ENCODE peak calls at places on chromosomes 4 and X, in ten cellular contexts. N is endodermal cell, C is AG09309, T is pancreas, G is Calu3, O is heart right ventricle, A is breast epithelium, Y is nephron progenitor cell, Q is lower leg skin, R is PC-3. K is an unnamed sample.

GRCh38 chr4:71709961-71710360 is 73.9 kb downstream of the GC start:
- DNase-seq in N (no peak), C (no peak), T (no peak), G (peak), O (no peak), A (no peak), Y (no peak), Q (no peak), R (peak), K (no peak)

GRCh38 chrX:154002215-154002719 is 17.4 kb downstream of the IRAK1 start:
- DNase-seq in N (no peak), C (peak), T (no peak), G (no peak), O (no peak), A (no peak), Y (no peak), Q (no peak), R (peak), K (peak)

GRCh38 chr4:118742050-118742449 is 56.9 kb downstream of the METTL14 start:
- DNase-seq in N (no peak), C (no peak), T (no peak), G (no peak), O (no peak), A (no peak), Y (no peak), Q (no peak), R (no peak), K (no peak)

GRCh38 chr4:173248690-173249089 is 80.1 kb downstream of the GALNT7 start:
- DNase-seq in N (no peak), C (no peak), T (no peak), G (no peak), O (no peak), A (no peak), Y (no peak), Q (no peak), R (no peak), K (no peak)

GRCh38 chrX:150410513-150410912 is 47.4 kb downstream of the MAMLD1 start:
- DNase-seq in N (no peak), C (no peak), T (no peak), G (no peak), O (no peak), A (no peak), Y (no peak), Q (no peak), R (no peak), K (no peak)

GRCh38 chrX:2423293-2423692 is 77.5 kb downstream of the DHRSX start:
- DNase-seq in N (no peak), C (peak), T (no peak), G (no peak), O (no peak), A (no peak), Y (no peak), Q (no peak), R (peak), K (no peak)

GRCh38 chrX:25344191-25344936 is 328.6 kb upstream of the ARX start:
- DNase-seq in N (no peak), C (no peak), T (no peak), G (no peak), O (no peak), A (no peak), Y (no peak), Q (no peak), R (no peak), K (no peak)

GRCh38 chr4:3022112-3022511 is 52.2 kb downstream of the HTT-AS start:
- DNase-seq in N (no peak), C (no peak), T (no peak), G (no peak), O (no peak), A (no peak), Y (no peak), Q (no peak), R (no peak), K (no peak)

GRCh38 chr4:80155286-80155982 is 41.9 kb upstream of the PRDM8 start:
- DNase-seq in N (no peak), C (no peak), T (no peak), G (no peak), O (no peak), A (no peak), Y (no peak), Q (no peak), R (peak), K (no peak)
- TF ChIP-seq CTCF in N (no peak), C (no peak), T (no peak), G (no peak), O (no peak), A (no peak), Y (no peak), Q (no peak), R (no peak), K (no peak)

GRCh38 chr4:104063341-104063740 is 343.6 kb upstream of the TACR3 start:
- DNase-seq in N (no peak), C (no peak), T (no peak), G (no peak), O (no peak), A (no peak), Y (no peak), Q (no peak), R (no peak), K (no peak)

GRCh38 chr4:104066533-104066932 is 346.7 kb upstream of the TACR3 start:
- DNase-seq in N (no peak), C (no peak), T (no peak), G (no peak), O (no peak), A (no peak), Y (no peak), Q (no peak), R (no peak), K (no peak)

GRCh38 chr4:104064650-104065577 is 345.1 kb upstream of the TACR3 start:
- DNase-seq in N (peak), C (no peak), T (peak), G (peak), O (peak), A (no peak), Y (peak), Q (no peak), R (peak), K (peak)
- TF ChIP-seq CTCF in N (peak), C (no peak), T (peak), G (peak), O (peak), A (peak), Y (peak), Q (no peak), R (peak), K (peak)

DNA sequence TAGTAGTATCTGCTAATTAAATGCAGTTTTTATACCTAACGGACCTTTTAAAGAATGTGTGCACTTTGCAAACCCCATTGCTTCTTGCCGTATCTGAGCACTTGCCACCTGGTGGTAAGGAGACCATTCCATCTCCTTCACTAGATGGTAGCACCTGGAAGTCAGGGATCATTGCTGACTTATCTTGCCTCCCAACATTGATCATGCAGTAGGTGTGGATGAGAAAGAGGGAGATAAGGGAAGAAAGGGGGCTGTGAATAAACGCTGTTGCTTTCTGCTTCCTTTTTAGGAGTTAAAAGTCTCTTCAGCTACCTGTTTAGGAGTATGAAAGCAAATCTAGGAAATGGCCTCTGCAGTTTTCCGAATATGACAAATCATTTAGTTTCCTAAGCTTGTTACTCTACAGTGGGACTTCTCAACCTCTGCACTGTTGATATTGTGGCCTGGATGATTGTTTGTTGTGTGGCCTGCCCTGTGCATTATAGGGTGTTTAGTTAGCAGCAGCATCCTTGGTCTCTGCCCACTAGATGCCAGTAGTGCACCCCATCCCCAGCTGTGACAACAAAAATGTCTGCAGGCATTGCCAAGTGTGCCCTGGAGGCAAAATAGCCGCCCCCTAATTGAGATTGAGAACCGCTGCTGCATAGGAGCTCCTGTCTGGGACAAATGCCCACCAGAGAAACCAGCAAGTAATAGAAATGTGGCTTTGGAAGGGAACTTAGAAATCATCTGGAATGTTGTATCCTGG is 38.8 kb downstream of the GAB1 start:
- DNase-seq in N (peak), C (no peak), T (peak), G (peak), O (no peak), A (no peak), Y (peak), Q (no peak), R (peak), K (peak)
- TF ChIP-seq CTCF in N (peak), C (peak), T (no peak), G (peak), O (peak), A (no peak), Y (peak), Q (no peak), R (peak), K (peak)

DNA sequence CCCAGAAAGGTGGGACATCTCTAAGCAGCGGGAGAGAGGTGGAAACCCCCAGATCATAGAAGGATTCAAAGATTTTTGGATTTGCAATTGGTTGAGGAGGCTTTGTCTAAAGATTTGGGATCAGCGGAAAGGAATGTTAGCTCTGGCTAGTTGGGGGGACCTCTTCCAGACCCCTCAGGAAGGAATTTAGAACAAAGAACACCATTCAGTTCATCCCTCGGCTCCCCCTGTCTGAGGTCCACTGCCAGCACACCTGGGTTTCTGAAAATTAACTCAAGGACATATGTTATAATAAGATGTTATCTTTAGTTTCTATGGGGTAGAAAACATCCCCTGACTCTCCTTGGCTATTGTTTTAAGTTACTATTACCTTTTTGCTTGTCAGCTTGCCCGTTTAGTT is 163.6 kb downstream of the CEP135 start:
- DNase-seq in N (peak), C (no peak), T (no peak), G (no peak), O (no peak), A (no peak), Y (no peak), Q (no peak), R (no peak), K (no peak)
- TF ChIP-seq CTCF in N (peak), C (no peak), T (no peak), G (no peak), O (no peak), A (no peak), Y (no peak), Q (no peak), R (peak), K (no peak)

GRCh38 chrX:3653111-3653510 is 60.3 kb downstream of the PRKX start:
- DNase-seq in N (no peak), C (no peak), T (no peak), G (no peak), O (no peak), A (no peak), Y (no peak), Q (no peak), R (no peak), K (no peak)

GRCh38 chrX:3648084-3648483 is 65.4 kb downstream of the PRKX start:
- DNase-seq in N (no peak), C (no peak), T (no peak), G (no peak), O (no peak), A (no peak), Y (no peak), Q (no peak), R (no peak), K (no peak)

GRCh38 chrX:3655181-3655580 is 58.3 kb downstream of the PRKX start:
- DNase-seq in N (no peak), C (no peak), T (no peak), G (no peak), O (no peak), A (no peak), Y (no peak), Q (no peak), R (no peak), K (no peak)

GRCh38 chrX:3651272-3651671 is 62.2 kb downstream of the PRKX start:
- DNase-seq in N (no peak), C (no peak), T (no peak), G (no peak), O (no peak), A (no peak), Y (no peak), Q (no peak), R (peak), K (no peak)
- TF ChIP-seq CTCF in N (peak), C (peak), T (peak), G (peak), O (peak), A (peak), Y (peak), Q (no peak), R (peak), K (peak)

GRCh38 chr4:161948026-161948770 is 215.6 kb downstream of the FSTL5 start:
- DNase-seq in N (no peak), C (no peak), T (no peak), G (no peak), O (no peak), A (no peak), Y (no peak), Q (no peak), R (no peak), K (no peak)

GRCh38 chr4:161949941-161950725 is 213.7 kb downstream of the FSTL5 start:
- DNase-seq in N (no peak), C (peak), T (no peak), G (no peak), O (no peak), A (no peak), Y (no peak), Q (no peak), R (no peak), K (no peak)

DNA sequence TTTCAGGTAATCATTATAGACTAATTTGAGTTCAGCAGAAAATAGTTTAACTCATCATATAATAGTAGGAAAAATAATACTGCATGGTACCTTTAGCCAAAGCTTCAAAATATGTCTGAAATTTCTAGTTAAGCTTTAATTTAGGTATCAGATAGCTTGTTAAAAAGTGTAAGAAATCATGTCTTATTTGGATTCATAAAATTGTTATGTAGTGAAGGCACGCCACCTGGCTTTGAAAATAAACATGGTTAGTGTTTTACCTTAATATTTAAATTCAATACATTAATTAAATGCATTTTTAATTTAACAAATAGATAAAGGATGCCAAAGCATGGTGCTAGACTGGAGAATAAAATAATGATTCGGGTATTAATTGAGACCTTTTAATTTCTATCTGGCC is 211.4 kb downstream of the FSTL5 start:
- DNase-seq in N (no peak), C (no peak), T (no peak), G (no peak), O (no peak), A (no peak), Y (no peak), Q (no peak), R (peak), K (no peak)
- TF ChIP-seq CTCF in N (peak), C (no peak), T (no peak), G (no peak), O (no peak), A (no peak), Y (no peak), Q (no peak), R (peak), K (peak)

DNA sequence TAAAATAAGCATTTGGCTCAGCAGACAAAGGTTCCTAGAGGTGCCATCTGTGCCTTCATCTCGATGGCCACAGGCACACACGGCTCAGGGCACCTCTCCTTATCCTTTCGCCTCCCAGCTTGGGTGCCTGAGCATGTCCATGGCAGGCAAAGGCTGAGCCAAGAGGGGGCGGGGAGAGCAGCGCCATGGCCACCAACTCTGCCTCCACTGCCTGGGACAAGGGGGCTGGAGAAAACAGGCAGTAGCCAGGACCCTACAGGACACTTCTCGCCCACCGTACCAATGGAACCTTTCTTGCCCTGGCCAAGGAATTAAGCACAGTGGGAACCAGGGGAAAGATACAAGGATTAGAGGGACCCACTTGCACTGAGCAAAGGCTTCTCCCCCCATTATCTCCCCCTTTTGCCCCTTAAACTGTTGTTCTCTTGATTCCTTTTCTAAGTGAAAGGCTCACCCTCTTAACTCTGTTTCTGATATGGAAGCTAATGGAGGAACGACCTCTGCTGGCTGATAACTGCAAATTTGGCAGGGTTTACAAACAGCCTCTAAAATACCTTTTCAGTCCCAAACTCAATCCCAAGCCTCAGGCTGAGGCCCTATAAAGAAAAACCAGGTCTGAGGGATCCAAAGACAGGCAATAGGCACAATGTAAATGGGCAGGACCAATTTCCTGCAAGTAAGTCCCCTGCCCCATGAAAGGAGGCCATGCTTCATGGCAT is 335.2 kb downstream of the ADAM29 start:
- DNase-seq in N (peak), C (no peak), T (no peak), G (no peak), O (no peak), A (no peak), Y (no peak), Q (no peak), R (peak), K (no peak)
- TF ChIP-seq CTCF in N (peak), C (peak), T (no peak), G (peak), O (no peak), A (no peak), Y (no peak), Q (no peak), R (peak), K (no peak)

K was measured in dorsolateral prefrontal cortex.